ENCODE peak calls at places on chromosome X, in ten cellular contexts. J, G, L, A, E, W, X, Z, Y and M are unnamed samples.
A peak's percentile ranks its signal among the peaks of the same experiment; 100 is the strongest.

GRCh38 chrX:87392369-87392768 is 125.2 kb upstream of the KLHL4 start:
- DNase-seq in W (no peak), X (no peak), L (no peak), Z (no peak), J (no peak), A (no peak), Y (no peak), G (no peak), E (no peak), M (no peak)

GRCh38 chrX:130376077-130376476 is 9.4 kb downstream of the GPR119 start:
- DNase-seq in Z (no peak), J (no peak), A (no peak), E (no peak), Y (no peak), X (no peak), L (no peak), W (no peak), G (no peak), M (no peak)

GRCh38 chrX:17579021-17579420 is 158.3 kb upstream of the SCML1 start:
- DNase-seq in X (no peak), Y (no peak), L (no peak), A (no peak), J (no peak), W (no peak), Z (no peak), E (no peak), G (no peak), M (no peak)

GRCh38 chrX:39438603-39439602 is 637.6 kb downstream of the MID1IP1 start:
- DNase-seq in X (no peak), Y (no peak), W (no peak), L (no peak), Z (no peak), J (no peak), A (no peak), G (no peak), E (no peak), M (no peak)

GRCh38 chrX:108736509-108737479 is at the start of gene IRS4:
- DNase-seq in Y (peak; percentile 30), Z (no peak), A (no peak), J (no peak), E (peak; percentile 4), L (peak; percentile 41), W (peak; percentile 2), G (peak; percentile 16), X (peak; percentile 2), M (no peak)

GRCh38 chrX:120732879-120733278 is 103.0 kb upstream of the C1GALT1C1 start:
- DNase-seq in Z (no peak), W (no peak), E (no peak), G (no peak), Y (no peak), J (no peak), X (no peak), L (no peak), A (no peak), M (no peak)

GRCh38 chrX:80765226-80765625 is 44.5 kb downstream of the BRWD3 start:
- DNase-seq in A (no peak), Y (no peak), E (peak; percentile 79), Z (no peak), X (peak; percentile 82), J (peak; percentile 51), G (peak; percentile 73), W (peak; percentile 63), L (no peak), M (no peak)

GRCh38 chrX:131907488-131908314 is 115.4 kb upstream of the STK26 start:
- DNase-seq in A (no peak), J (no peak), L (no peak), W (no peak), E (no peak), Y (no peak), Z (no peak), G (no peak), X (no peak), M (no peak)

GRCh38 chrX:63755892-63756291 is 29.1 kb downstream of the ARHGEF9 start:
- DNase-seq in L (no peak), Z (no peak), W (no peak), E (no peak), Y (no peak), G (no peak), J (no peak), X (no peak), A (no peak), M (no peak)

GRCh38 chrX:39672405-39672804 is 425.4 kb downstream of the BCOR start:
- DNase-seq in Y (no peak), L (no peak), W (no peak), X (no peak), E (no peak), J (no peak), G (no peak), A (no peak), Z (no peak), M (no peak)

GRCh38 chrX:40175416-40176255 is 77.9 kb upstream of the BCOR start:
- DNase-seq in X (peak; percentile 58), A (peak; percentile 83), W (peak; percentile 15), Y (peak; percentile 66), Z (peak; percentile 70), E (peak; percentile 53), L (peak; percentile 23), G (no peak), J (peak; percentile 45), M (peak; percentile 86)

GRCh38 chrX:40064055-40064597 is 33.6 kb downstream of the BCOR start:
- DNase-seq in Y (no peak), Z (no peak), E (no peak), A (no peak), W (no peak), J (no peak), L (no peak), G (no peak), X (no peak), M (no peak)

GRCh38 chrX:104098151-104098808 is 14.0 kb upstream of the ZCCHC18 start:
- DNase-seq in W (peak; percentile 86), Z (peak; percentile 21), Y (no peak), L (peak; percentile 43), X (peak; percentile 77), E (peak; percentile 86), G (peak; percentile 73), J (peak; percentile 79), A (peak; percentile 11), M (peak; percentile 48)

GRCh38 chrX:134020910-134021309 is 35.5 kb upstream of the GPC3 start:
- DNase-seq in X (no peak), A (no peak), Z (no peak), E (no peak), Y (no peak), W (peak; percentile 22), J (no peak), G (no peak), L (no peak), M (no peak)
- TF ChIP-seq CTCF in X (no peak), A (no peak), Z (no peak), E (no peak), Y (no peak), W (peak; percentile 20), J (no peak), G (peak; percentile 29), L (no peak), M (no peak)

DNA sequence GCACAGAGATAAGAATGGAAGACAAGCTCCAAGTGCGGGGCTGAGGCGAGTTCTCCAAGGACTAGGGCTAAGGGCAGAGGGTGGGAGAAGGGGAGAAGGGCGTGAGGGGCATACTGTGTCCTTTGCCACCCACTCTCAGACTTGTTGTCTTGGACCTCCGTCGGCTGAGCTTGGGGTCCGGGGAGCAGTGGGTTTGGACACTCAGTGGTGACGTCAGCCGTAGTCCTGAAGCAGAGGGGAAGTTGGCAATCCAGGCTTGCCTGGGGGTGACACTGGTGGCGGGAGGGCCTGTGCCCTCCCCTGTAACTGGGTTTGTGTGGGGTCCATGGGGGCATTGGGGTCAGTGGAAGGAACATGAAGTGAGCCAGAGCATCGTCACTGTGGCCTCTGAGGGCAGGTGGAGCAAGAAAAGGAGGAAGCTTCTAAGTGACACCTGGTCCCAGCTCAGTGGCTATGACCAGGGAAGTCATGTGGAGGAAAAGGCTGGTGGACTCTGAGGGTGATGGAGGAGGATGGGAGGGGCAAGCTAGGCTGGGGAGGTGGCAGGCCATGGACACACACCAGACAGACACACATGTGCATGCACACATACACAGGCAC is 17.6 kb downstream of the CD99 start:
- DNase-seq in L (no peak), X (no peak), E (no peak), W (no peak), G (no peak), Z (no peak), A (no peak), Y (no peak), J (no peak), M (peak; percentile 43)
- TF ChIP-seq CTCF in L (no peak), X (no peak), E (no peak), W (no peak), G (no peak), Z (no peak), A (no peak), Y (no peak), J (no peak), M (peak; percentile 11)

GRCh38 chrX:135741192-135741715 is 26.7 kb downstream of the CT45A3 start:
- DNase-seq in E (no peak), J (no peak), W (no peak), Y (no peak), G (no peak), Z (no peak), A (no peak), L (no peak), X (no peak), M (no peak)

GRCh38 chrX:135737361-135738071 is 24.1 kb downstream of the CT45A1 start:
- DNase-seq in Z (no peak), L (no peak), G (no peak), J (peak; percentile 1), A (no peak), X (peak; percentile 3), Y (no peak), E (peak; percentile 23), W (peak; percentile 2), M (no peak)

DNA sequence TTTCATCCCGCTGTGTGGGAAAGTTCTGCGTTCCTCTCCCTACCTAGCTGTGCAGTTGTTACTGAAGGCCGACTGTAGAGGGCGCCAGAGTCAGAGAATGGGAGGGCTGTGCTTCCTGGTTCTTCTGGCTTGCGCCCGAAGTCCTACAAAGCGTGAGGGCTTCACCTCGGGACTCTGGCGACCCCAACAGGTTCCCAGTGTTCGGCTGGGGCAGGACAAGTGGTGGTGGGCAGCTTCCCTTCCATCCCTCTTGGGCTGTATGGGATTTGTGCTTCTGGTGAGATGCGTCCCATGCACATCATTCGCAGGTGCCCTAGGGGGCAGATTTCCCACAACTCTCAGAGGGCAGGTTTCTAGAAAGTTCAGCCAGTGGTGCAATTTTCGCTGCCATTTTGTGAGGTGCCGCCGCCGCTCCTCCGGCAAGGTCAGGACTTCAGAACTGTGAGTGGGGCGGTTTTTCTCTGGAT is 27.3 kb downstream of the CT45A3 start:
- DNase-seq in J (no peak), W (no peak), L (peak; percentile 3), Z (peak; percentile 19), E (peak; percentile 8), A (peak; percentile 5), X (peak; percentile 0), Y (peak; percentile 44), G (no peak), M (peak; percentile 40)
- TF ChIP-seq CTCF in J (peak; percentile 30), W (no peak), L (peak; percentile 31), Z (no peak), E (peak; percentile 49), A (peak; percentile 14), X (peak; percentile 8), Y (no peak), G (peak; percentile 40), M (peak; percentile 68)

DNA sequence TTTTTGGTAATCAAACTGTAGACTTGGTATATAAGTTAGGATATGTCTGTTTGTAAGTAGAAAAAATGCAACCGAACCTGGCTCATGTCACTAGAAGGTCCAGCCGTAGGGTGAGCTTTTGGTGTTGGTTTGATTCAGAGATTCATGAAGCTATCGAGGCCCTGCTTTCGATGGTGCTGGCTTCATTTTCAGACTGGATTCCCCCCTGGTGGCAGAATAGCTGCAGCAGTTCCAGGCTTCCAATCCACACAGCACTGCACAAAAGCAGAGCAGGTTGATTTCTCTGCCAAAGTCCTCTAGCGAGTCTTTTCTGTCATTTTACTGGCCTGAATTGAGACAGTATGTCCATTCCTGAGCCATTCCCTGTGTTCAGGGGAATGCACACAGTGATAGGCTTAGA is 33.1 kb downstream of the PDK3 start:
- DNase-seq in E (peak; percentile 23), Z (peak; percentile 9), L (no peak), A (no peak), G (no peak), Y (no peak), J (peak; percentile 1), W (peak; percentile 21), X (peak; percentile 2), M (peak; percentile 5)
- TF ChIP-seq CTCF in E (peak; percentile 54), Z (peak; percentile 21), L (peak; percentile 45), A (no peak), G (peak; percentile 38), Y (no peak), J (peak; percentile 29), W (peak; percentile 37), X (peak; percentile 22), M (peak; percentile 28)